ENCODE peak calls at places on chromosomes 6 and 20, in five cellular contexts. D, N, P, U and O are unnamed samples.

GRCh38 chr6:48016027-48016755 is 94.8 kb downstream of the PTCHD4 start:
- DNase-seq in D (no peak), N (no peak), P (no peak), U (no peak), O (no peak)

GRCh38 chr6:169950558-169950957 is 199.1 kb downstream of the ERMARD start:
- DNase-seq in D (no peak), N (peak), P (no peak), U (no peak), O (no peak)

GRCh38 chr6:66496659-66497058 is 789.6 kb upstream of the EYS start:
- DNase-seq in D (no peak), N (peak), P (no peak), U (no peak), O (no peak)

GRCh38 chr20:58692579-58693225 is at the start of gene NPEPL1:
- DNase-seq in D (peak), N (peak), P (no peak), U (no peak), O (peak)

GRCh38 chr20:35662541-35662940 is 2.2 kb downstream of the CPNE1 start:
- DNase-seq in D (no peak), N (no peak), P (no peak), U (no peak), O (no peak)

GRCh38 chr6:116511424-116512131 is at the start of gene CALHM5:
- DNase-seq in D (no peak), N (peak), P (peak), U (no peak), O (no peak)

GRCh38 chr20:51487525-51488279 is 54.8 kb downstream of the NFATC2 start:
- DNase-seq in D (no peak), N (peak), P (no peak), U (no peak), O (no peak)

GRCh38 chr6:120764312-120764711 is 570.0 kb downstream of the TBC1D32 start:
- DNase-seq in D (no peak), N (no peak), P (no peak), U (no peak), O (no peak)

GRCh38 chr20:62197321-62197720 is 14.5 kb downstream of the MTG2 start:
- DNase-seq in D (no peak), N (no peak), P (no peak), U (no peak), O (no peak)

GRCh38 chr20:39631557-39631956 is 669.4 kb downstream of the DHX35 start:
- DNase-seq in D (no peak), N (no peak), P (no peak), U (no peak), O (no peak)

GRCh38 chr6:624979-625378 is 31.9 kb downstream of the HUS1B start:
- DNase-seq in D (no peak), N (peak), P (peak), U (no peak), O (no peak)

GRCh38 chr6:25713802-25714201 is 40.7 kb upstream of the SLC17A4 start:
- DNase-seq in D (no peak), N (peak), P (no peak), U (no peak), O (no peak)

GRCh38 chr6:151288711-151289398 is 49.1 kb downstream of the AKAP12 start:
- DNase-seq in D (no peak), N (no peak), P (no peak), U (no peak), O (no peak)

GRCh38 chr20:10433623-10434466 is at the start of gene MKKS:
- DNase-seq in D (peak), N (peak), P (no peak), U (peak), O (peak)

GRCh38 chr6:52571099-52571755 is 5.6 kb downstream of the TRAM2 start:
- DNase-seq in D (no peak), N (no peak), P (no peak), U (no peak), O (no peak)

GRCh38 chr6:138647006-138647405 is 126.6 kb upstream of the CCDC28A start:
- DNase-seq in D (no peak), N (peak), P (peak), U (no peak), O (no peak)

GRCh38 chr6:4478098-4478497 is 298.1 kb upstream of the CDYL start:
- DNase-seq in D (no peak), N (no peak), P (no peak), U (no peak), O (no peak)

GRCh38 chr6:15465212-15465611 is 197.6 kb downstream of the DTNBP1 start:
- DNase-seq in D (no peak), N (no peak), P (no peak), U (no peak), O (no peak)

GRCh38 chr6:49506569-49507111 is 6.9 kb downstream of the GLYATL3 start:
- DNase-seq in D (no peak), N (no peak), P (no peak), U (no peak), O (no peak)

GRCh38 chr6:30557683-30557981 is 537 bp downstream of the PRR3 start:
- DNase-seq in D (no peak), N (no peak), P (no peak), U (no peak), O (no peak)

GRCh38 chr6:44263357-44264100 is 1.8 kb downstream of the NFKBIE start:
- DNase-seq in D (no peak), N (peak), P (no peak), U (no peak), O (peak)

GRCh38 chr6:99019341-99019740 is 71.6 kb upstream of the FBXL4 start:
- DNase-seq in D (no peak), N (no peak), P (no peak), U (no peak), O (no peak)

GRCh38 chr20:43988451-43988850 is 73.8 kb downstream of the TOX2 start:
- DNase-seq in D (no peak), N (no peak), P (no peak), U (no peak), O (no peak)

GRCh38 chr6:158270389-158271127 is 41.7 kb upstream of the TULP4 start:
- DNase-seq in D (peak), N (no peak), P (no peak), U (no peak), O (no peak)

GRCh38 chr20:23151885-23152284 is 65.8 kb upstream of the CD93 start:
- DNase-seq in D (no peak), N (no peak), P (no peak), U (no peak), O (no peak)

GRCh38 chr6:133205304-133205703 is 35.9 kb upstream of the EYA4 start:
- DNase-seq in D (no peak), N (no peak), P (no peak), U (no peak), O (no peak)

GRCh38 chr6:30768634-30769087 is 24.3 kb upstream of the IER3 start:
- DNase-seq in D (no peak), N (no peak), P (no peak), U (no peak), O (no peak)

GRCh38 chr6:163355471-163355991 is 59.0 kb upstream of the QKI start:
- DNase-seq in D (no peak), N (peak), P (no peak), U (peak), O (no peak)

GRCh38 chr6:130778946-130779657 is 48.1 kb upstream of the SMLR1 start:
- DNase-seq in D (no peak), N (peak), P (peak), U (no peak), O (no peak)

GRCh38 chr6:157982580-157983438 is 1.1 kb downstream of the SYNJ2 start:
- DNase-seq in D (no peak), N (peak), P (no peak), U (no peak), O (no peak)

GRCh38 chr6:53691252-53691651 is 25.7 kb upstream of the KLHL31 start:
- DNase-seq in D (no peak), N (no peak), P (no peak), U (no peak), O (no peak)